ENCODE peak calls at places on chromosomes 5 and 9, in five cellular contexts. One of them, this sample, is unnamed.

GRCh38 chr5:206927-207536 is 10.9 kb downstream of the CCDC127 start:
- DNase-seq in stomach: no peak
- DNase-seq in NCI-H446 treated with DMSO at 0.1 percent for 48 hours: no peak
- DNase-seq in CD4-positive, CD25-positive, alpha-beta regulatory T cell: no peak
- DNase-seq in activated gamma-delta T cell treated with Interleukin-2 at 50 U/mL for 16 hours: no peak
- DNase-seq in this sample: no peak

GRCh38 chr5:142783601-142784291 is 13.6 kb downstream of the ARHGAP26 start:
- DNase-seq in stomach: no peak
- DNase-seq in NCI-H446 treated with DMSO at 0.1 percent for 48 hours: no peak
- DNase-seq in CD4-positive, CD25-positive, alpha-beta regulatory T cell: no peak
- DNase-seq in activated gamma-delta T cell treated with Interleukin-2 at 50 U/mL for 16 hours: peak
- DNase-seq in this sample: peak

GRCh38 chr9:84711936-84712335 is 42.4 kb downstream of the NTRK2 start:
- DNase-seq in stomach: no peak
- DNase-seq in NCI-H446 treated with DMSO at 0.1 percent for 48 hours: no peak
- DNase-seq in CD4-positive, CD25-positive, alpha-beta regulatory T cell: no peak
- DNase-seq in activated gamma-delta T cell treated with Interleukin-2 at 50 U/mL for 16 hours: no peak
- DNase-seq in this sample: peak

GRCh38 chr5:113806823-113807222 is 293.3 kb downstream of the YTHDC2 start:
- DNase-seq in stomach: no peak
- DNase-seq in NCI-H446 treated with DMSO at 0.1 percent for 48 hours: peak
- DNase-seq in CD4-positive, CD25-positive, alpha-beta regulatory T cell: no peak
- DNase-seq in activated gamma-delta T cell treated with Interleukin-2 at 50 U/mL for 16 hours: no peak
- DNase-seq in this sample: peak

GRCh38 chr5:80417973-80418372 is 10.1 kb downstream of the ZFYVE16 start:
- DNase-seq in stomach: no peak
- DNase-seq in NCI-H446 treated with DMSO at 0.1 percent for 48 hours: no peak
- DNase-seq in CD4-positive, CD25-positive, alpha-beta regulatory T cell: no peak
- DNase-seq in activated gamma-delta T cell treated with Interleukin-2 at 50 U/mL for 16 hours: no peak
- DNase-seq in this sample: no peak

GRCh38 chr5:57538341-57538955 is 55.8 kb upstream of the ACTBL2 start:
- DNase-seq in stomach: no peak
- DNase-seq in NCI-H446 treated with DMSO at 0.1 percent for 48 hours: no peak
- DNase-seq in CD4-positive, CD25-positive, alpha-beta regulatory T cell: no peak
- DNase-seq in activated gamma-delta T cell treated with Interleukin-2 at 50 U/mL for 16 hours: no peak
- DNase-seq in this sample: peak

GRCh38 chr9:132783006-132783405 is 95.1 kb downstream of the AK8 start:
- DNase-seq in stomach: no peak
- DNase-seq in NCI-H446 treated with DMSO at 0.1 percent for 48 hours: no peak
- DNase-seq in CD4-positive, CD25-positive, alpha-beta regulatory T cell: no peak
- DNase-seq in activated gamma-delta T cell treated with Interleukin-2 at 50 U/mL for 16 hours: no peak
- DNase-seq in this sample: no peak

GRCh38 chr5:91361055-91361701 is 21.9 kb downstream of the ARRDC3 start:
- DNase-seq in stomach: no peak
- DNase-seq in NCI-H446 treated with DMSO at 0.1 percent for 48 hours: no peak
- DNase-seq in CD4-positive, CD25-positive, alpha-beta regulatory T cell: no peak
- DNase-seq in activated gamma-delta T cell treated with Interleukin-2 at 50 U/mL for 16 hours: no peak
- DNase-seq in this sample: peak

GRCh38 chr9:113355197-113355596 is 5.9 kb downstream of the BSPRY start:
- DNase-seq in stomach: no peak
- DNase-seq in NCI-H446 treated with DMSO at 0.1 percent for 48 hours: no peak
- DNase-seq in CD4-positive, CD25-positive, alpha-beta regulatory T cell: no peak
- DNase-seq in activated gamma-delta T cell treated with Interleukin-2 at 50 U/mL for 16 hours: no peak
- DNase-seq in this sample: no peak

GRCh38 chr5:86546582-86546981 is 71.2 kb upstream of the COX7C start:
- DNase-seq in stomach: no peak
- DNase-seq in NCI-H446 treated with DMSO at 0.1 percent for 48 hours: no peak
- DNase-seq in CD4-positive, CD25-positive, alpha-beta regulatory T cell: no peak
- DNase-seq in activated gamma-delta T cell treated with Interleukin-2 at 50 U/mL for 16 hours: no peak
- DNase-seq in this sample: no peak

GRCh38 chr5:43729846-43730478 is 127.0 kb downstream of the NNT start:
- DNase-seq in stomach: no peak
- DNase-seq in NCI-H446 treated with DMSO at 0.1 percent for 48 hours: no peak
- DNase-seq in CD4-positive, CD25-positive, alpha-beta regulatory T cell: peak
- DNase-seq in activated gamma-delta T cell treated with Interleukin-2 at 50 U/mL for 16 hours: no peak
- DNase-seq in this sample: peak

GRCh38 chr9:81649475-81649874 is 39.9 kb downstream of the TLE1 start:
- DNase-seq in stomach: no peak
- DNase-seq in NCI-H446 treated with DMSO at 0.1 percent for 48 hours: no peak
- DNase-seq in CD4-positive, CD25-positive, alpha-beta regulatory T cell: no peak
- DNase-seq in activated gamma-delta T cell treated with Interleukin-2 at 50 U/mL for 16 hours: no peak
- DNase-seq in this sample: no peak

GRCh38 chr5:126854526-126855110 is 77.7 kb downstream of the LMNB1 start:
- DNase-seq in stomach: no peak
- DNase-seq in NCI-H446 treated with DMSO at 0.1 percent for 48 hours: no peak
- DNase-seq in CD4-positive, CD25-positive, alpha-beta regulatory T cell: no peak
- DNase-seq in activated gamma-delta T cell treated with Interleukin-2 at 50 U/mL for 16 hours: no peak
- DNase-seq in this sample: no peak

GRCh38 chr5:156774273-156774672 is 75.8 kb upstream of the PPP1R2B start:
- DNase-seq in stomach: no peak
- DNase-seq in NCI-H446 treated with DMSO at 0.1 percent for 48 hours: no peak
- DNase-seq in CD4-positive, CD25-positive, alpha-beta regulatory T cell: no peak
- DNase-seq in activated gamma-delta T cell treated with Interleukin-2 at 50 U/mL for 16 hours: no peak
- DNase-seq in this sample: no peak

GRCh38 chr9:426264-426663 is 211.6 kb downstream of the DOCK8 start:
- DNase-seq in stomach: no peak
- DNase-seq in NCI-H446 treated with DMSO at 0.1 percent for 48 hours: no peak
- DNase-seq in CD4-positive, CD25-positive, alpha-beta regulatory T cell: no peak
- DNase-seq in activated gamma-delta T cell treated with Interleukin-2 at 50 U/mL for 16 hours: no peak
- DNase-seq in this sample: no peak

GRCh38 chr5:151742870-151743294 is 15.5 kb downstream of the ATOX1 start:
- DNase-seq in stomach: no peak
- DNase-seq in NCI-H446 treated with DMSO at 0.1 percent for 48 hours: no peak
- DNase-seq in CD4-positive, CD25-positive, alpha-beta regulatory T cell: no peak
- DNase-seq in activated gamma-delta T cell treated with Interleukin-2 at 50 U/mL for 16 hours: no peak
- DNase-seq in this sample: peak

GRCh38 chr5:13359326-13359725 is 585.2 kb downstream of the DNAH5 start:
- DNase-seq in stomach: no peak
- DNase-seq in NCI-H446 treated with DMSO at 0.1 percent for 48 hours: no peak
- DNase-seq in CD4-positive, CD25-positive, alpha-beta regulatory T cell: no peak
- DNase-seq in activated gamma-delta T cell treated with Interleukin-2 at 50 U/mL for 16 hours: no peak
- DNase-seq in this sample: peak

GRCh38 chr5:170611446-170612088 is 107.7 kb downstream of the KCNIP1 start:
- DNase-seq in stomach: no peak
- DNase-seq in NCI-H446 treated with DMSO at 0.1 percent for 48 hours: no peak
- DNase-seq in CD4-positive, CD25-positive, alpha-beta regulatory T cell: no peak
- DNase-seq in activated gamma-delta T cell treated with Interleukin-2 at 50 U/mL for 16 hours: no peak
- DNase-seq in this sample: no peak